ENCODE peak calls at places on chromosomes 2 and 18, in eight cellular contexts. C is sigmoid colon, U is foreskin keratinocyte, N is GM23338, G is NT2/D1, D is neural progenitor cell, V is GM23248, P is transverse colon. Y is an unnamed sample.
A peak's percentile ranks its signal among the peaks of the same experiment; 100 is the strongest.

GRCh38 chr2:12277305-12278034 is 439.3 kb upstream of the TRIB2 start:
- DNase-seq in C (no peak), U (no peak), N (peak; percentile 8), G (no peak), D (no peak), V (no peak), P (no peak), Y (no peak)

GRCh38 chr2:102696463-102696862 is 65.4 kb upstream of the TMEM182 start:
- DNase-seq in C (no peak), U (no peak), N (no peak), G (no peak), D (no peak), V (no peak), P (no peak), Y (no peak)

GRCh38 chr18:78814321-78814720 is 165.3 kb upstream of the SALL3 start:
- DNase-seq in C (no peak), U (no peak), N (peak; percentile 37), G (peak; percentile 23), D (peak; percentile 60), V (no peak), P (no peak), Y (no peak)

GRCh38 chr2:195573314-195573713 is 83.7 kb upstream of the SLC39A10 start:
- DNase-seq in C (no peak), U (no peak), N (no peak), G (no peak), D (no peak), V (no peak), P (no peak), Y (no peak)

GRCh38 chr2:111071480-111072143 is 49.1 kb upstream of the BCL2L11 start:
- DNase-seq in C (no peak), U (peak; percentile 58), N (no peak), G (no peak), D (no peak), V (peak; percentile 59), P (no peak), Y (peak; percentile 32)

GRCh38 chr18:9453273-9453672 is 22.0 kb upstream of the RALBP1 start:
- DNase-seq in C (no peak), U (peak; percentile 17), N (no peak), G (no peak), D (no peak), V (no peak), P (no peak), Y (no peak)

GRCh38 chr2:191264647-191265079 is 19.5 kb downstream of the MYO1B start:
- DNase-seq in C (no peak), U (no peak), N (no peak), G (no peak), D (no peak), V (peak; percentile 96), P (no peak), Y (peak; percentile 56)

GRCh38 chr2:221958224-221958623 is 340.6 kb downstream of the PAX3 start:
- DNase-seq in C (no peak), U (no peak), N (peak; percentile 49), G (peak; percentile 13), D (no peak), V (peak; percentile 8), P (no peak), Y (no peak)

GRCh38 chr2:101296314-101296809 is 12.1 kb downstream of the RNF149 start:
- DNase-seq in C (no peak), U (no peak), N (no peak), G (no peak), D (no peak), V (peak; percentile 58), P (no peak), Y (no peak)

GRCh38 chr2:101297383-101297782 is 11.1 kb downstream of the RNF149 start:
- DNase-seq in C (no peak), U (no peak), N (no peak), G (no peak), D (no peak), V (no peak), P (no peak), Y (no peak)

GRCh38 chr2:101302016-101302415 is 6.5 kb downstream of the RNF149 start:
- DNase-seq in C (no peak), U (no peak), N (no peak), G (no peak), D (no peak), V (no peak), P (no peak), Y (no peak)

GRCh38 chr2:101300164-101300563 is 8.3 kb downstream of the RNF149 start:
- DNase-seq in C (no peak), U (no peak), N (no peak), G (no peak), D (no peak), V (no peak), P (no peak), Y (no peak)

DNA sequence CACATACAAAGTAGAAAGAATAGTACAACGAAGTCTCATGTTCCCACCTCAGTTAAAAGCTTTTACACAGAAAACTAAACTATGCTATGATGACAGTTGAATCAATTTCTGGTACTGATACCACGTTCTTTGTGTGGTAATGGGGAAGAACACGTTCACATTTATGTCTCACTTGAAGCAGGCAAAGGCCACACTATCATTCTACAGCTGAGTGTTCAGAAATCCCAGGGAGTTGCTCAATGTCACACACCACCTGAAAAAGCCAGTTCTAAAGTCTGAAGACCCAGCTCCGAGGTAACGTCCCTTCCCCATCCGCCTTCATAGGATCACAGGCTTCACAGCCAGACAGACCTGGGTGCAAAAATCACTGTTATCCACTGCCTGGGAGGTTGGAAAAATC is 8.9 kb downstream of the RNF149 start:
- DNase-seq in C (no peak), U (no peak), N (no peak), G (no peak), D (no peak), V (no peak), P (no peak), Y (no peak)
- H3K4me1 ChIP-seq in C (no peaks in the 10 kb centered on the region), U (peaks cover 3% of the 10 kb centered on the region), N (peaks cover 2% of the 10 kb centered on the region), G (no peaks in the 10 kb centered on the region), D (no peaks in the 10 kb centered on the region), V (peaks cover 31% of the 10 kb centered on the region), P (peaks cover 6% of the 10 kb centered on the region), Y (no peaks in the 10 kb centered on the region)

GRCh38 chr2:47272031-47272864 is 117.1 kb upstream of the STPG4 start:
- DNase-seq in C (peak; percentile 77), U (no peak), N (peak; percentile 82), G (no peak), D (peak; percentile 71), V (peak; percentile 76), P (peak; percentile 84), Y (peak; percentile 88)

GRCh38 chr2:47272905-47273758 is 118.0 kb upstream of the STPG4 start:
- DNase-seq in C (no peak), U (no peak), N (no peak), G (no peak), D (no peak), V (no peak), P (no peak), Y (no peak)

GRCh38 chr2:47269316-47270232 is 114.5 kb upstream of the STPG4 start:
- DNase-seq in C (peak; percentile 82), U (peak; percentile 100), N (no peak), G (no peak), D (no peak), V (peak; percentile 99), P (peak; percentile 69), Y (peak; percentile 50)

GRCh38 chr2:47270421-47270820 is 115.3 kb upstream of the STPG4 start:
- DNase-seq in C (no peak), U (no peak), N (no peak), G (no peak), D (no peak), V (no peak), P (no peak), Y (no peak)

GRCh38 chr2:47271054-47272000 is 116.2 kb upstream of the STPG4 start:
- DNase-seq in C (no peak), U (no peak), N (no peak), G (no peak), D (no peak), V (no peak), P (no peak), Y (no peak)
- H3K4me1 ChIP-seq in C (peaks cover 3% of the 10 kb centered on the region), U (peaks cover 15% of the 10 kb centered on the region), N (peaks cover 28% of the 10 kb centered on the region), G (peaks cover 7% of the 10 kb centered on the region), D (no peaks in the 10 kb centered on the region), V (peaks cover 25% of the 10 kb centered on the region), P (peaks cover 19% of the 10 kb centered on the region), Y (peaks cover 24% of the 10 kb centered on the region)

GRCh38 chr18:77127769-77128671 is 4.6 kb downstream of the MBP start:
- DNase-seq in C (peak; percentile 73), U (peak; percentile 99), N (no peak), G (no peak), D (no peak), V (peak; percentile 94), P (peak; percentile 59), Y (no peak)

GRCh38 chr18:77119851-77120491 is 12.6 kb downstream of the MBP start:
- DNase-seq in C (peak; percentile 48), U (no peak), N (no peak), G (no peak), D (no peak), V (no peak), P (no peak), Y (no peak)

GRCh38 chr18:77129150-77129551 is 3.4 kb downstream of the MBP start:
- DNase-seq in C (peak; percentile 84), U (peak; percentile 95), N (no peak), G (no peak), D (no peak), V (peak; percentile 92), P (no peak), Y (no peak)

GRCh38 chr18:77123313-77124231 is 9.0 kb downstream of the MBP start:
- DNase-seq in C (no peak), U (no peak), N (no peak), G (no peak), D (no peak), V (no peak), P (no peak), Y (no peak)

DNA sequence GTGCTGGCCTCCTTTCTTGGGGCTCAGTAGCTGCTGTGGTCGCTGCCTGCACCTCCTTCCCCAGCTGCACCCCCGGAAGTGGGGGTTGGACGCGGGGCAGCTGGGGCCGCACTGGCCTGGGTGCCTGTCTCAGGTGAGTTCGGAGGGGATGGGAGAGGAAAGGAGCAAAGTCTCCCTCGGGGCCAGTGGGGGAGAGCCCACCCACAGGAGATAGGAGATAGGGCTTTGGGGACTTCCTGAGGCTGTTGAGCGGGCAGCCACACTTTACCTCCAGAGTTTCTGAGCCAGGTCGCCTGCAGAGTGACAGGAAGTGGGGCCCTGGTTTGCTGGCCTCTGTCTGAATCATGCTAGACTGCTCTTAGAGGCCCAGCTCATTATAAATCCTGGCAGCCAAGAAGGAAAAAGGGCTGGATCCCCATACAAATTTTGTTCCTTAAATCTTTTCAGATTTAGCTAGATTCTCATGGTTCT is 8.1 kb downstream of the MBP start:
- DNase-seq in C (peak; percentile 63), U (no peak), N (peak; percentile 52), G (no peak), D (no peak), V (peak; percentile 48), P (no peak), Y (no peak)
- H3K4me1 ChIP-seq in C (no peaks in the 10 kb centered on the region), U (peaks cover 35% of the 10 kb centered on the region), N (peaks cover 28% of the 10 kb centered on the region), G (no peaks in the 10 kb centered on the region), D (no peaks in the 10 kb centered on the region), V (peaks cover 29% of the 10 kb centered on the region), P (peaks cover 5% of the 10 kb centered on the region), Y (no peaks in the 10 kb centered on the region)

DNA sequence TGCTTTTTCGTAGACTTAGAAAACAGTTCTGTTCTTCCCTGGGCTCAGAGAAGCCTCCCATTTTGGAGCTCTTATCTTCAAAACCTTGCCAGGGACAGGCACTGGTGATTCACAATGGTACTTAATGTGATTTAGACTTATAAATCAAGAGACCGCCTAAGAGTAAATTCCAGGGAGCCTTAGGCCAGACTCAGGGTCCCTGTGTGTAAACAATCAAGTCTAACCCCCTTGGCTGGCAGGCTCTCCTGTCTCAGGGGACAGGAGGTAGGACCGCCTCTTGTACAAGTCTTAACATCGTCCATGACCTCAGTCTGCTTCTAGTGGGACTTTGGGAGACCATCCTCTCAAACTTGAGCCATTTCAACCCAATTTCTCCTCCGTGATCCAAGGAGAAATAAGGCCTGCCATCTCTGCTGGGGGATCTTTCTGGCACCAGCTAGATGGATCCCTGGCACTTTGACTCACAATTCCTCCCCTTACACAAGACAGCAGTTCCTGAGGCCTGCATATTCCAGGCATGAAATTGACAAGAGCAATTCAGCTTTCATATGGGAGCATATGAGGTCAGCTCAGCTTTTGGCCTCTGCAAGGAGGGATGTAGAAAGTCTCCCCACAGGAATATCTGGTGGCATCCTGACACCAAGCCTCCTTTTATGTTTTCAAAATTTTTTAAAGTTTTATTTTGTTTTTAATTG is 487.0 kb downstream of the TNS1 start:
- DNase-seq in C (no peak), U (no peak), N (no peak), G (no peak), D (no peak), V (no peak), P (no peak), Y (peak; percentile 22)
- H3K4me1 ChIP-seq in C (no peaks in the 10 kb centered on the region), U (no peaks in the 10 kb centered on the region), N (peaks cover 3% of the 10 kb centered on the region), G (no peaks in the 10 kb centered on the region), D (no peaks in the 10 kb centered on the region), V (peaks cover 16% of the 10 kb centered on the region), P (no peaks in the 10 kb centered on the region), Y (peaks cover 5% of the 10 kb centered on the region)

Y was measured in SJCRH30.